ENCODE peak calls at places on chromosomes 16 and 17, in seven cellular contexts. U is HL-60; J is trophoblast cell; L is effector memory CD4-positive, alpha-beta T cell; V is SK-N-SH; F is brain microvascular endothelial cell; G is H1. S is an unnamed sample.

GRCh38 chr16:28951410-28951943 is 740 bp downstream of the NFATC2IP start:
- DNase-seq in L (no peak), F (no peak), G (no peak), J (no peak), V (no peak), U (no peak), S (no peak)

GRCh38 chr16:4081035-4081434 is 35.2 kb downstream of the ADCY9 start:
- DNase-seq in G (no peak), L (no peak), F (no peak), U (no peak), J (no peak), V (no peak), S (no peak)

GRCh38 chr17:15351925-15352324 is 10.5 kb upstream of the TEKT3 start:
- DNase-seq in G (no peak), L (no peak), J (no peak), V (no peak), F (peak), U (no peak), S (no peak)

GRCh38 chr16:71499775-71500364 is 10.7 kb upstream of the ZNF19 start:
- DNase-seq in G (peak), V (peak), L (no peak), U (peak), J (peak), F (peak), S (no peak)

GRCh38 chr16:65180986-65181710 is 59.3 kb upstream of the CDH11 start:
- DNase-seq in U (no peak), J (no peak), L (no peak), G (no peak), F (no peak), V (peak), S (no peak)

GRCh38 chr17:2406271-2406902 is 5.5 kb upstream of the MNT start:
- DNase-seq in F (no peak), L (no peak), V (no peak), G (no peak), U (no peak), J (peak), S (no peak)

GRCh38 chr17:38920374-38921291 is 4.8 kb upstream of the LASP1NB start:
- DNase-seq in L (no peak), V (no peak), F (no peak), J (no peak), G (no peak), U (no peak), S (no peak)

GRCh38 chr17:77332981-77333685 is 192.4 kb downstream of the SEC14L1 start:
- DNase-seq in J (peak), U (no peak), V (no peak), F (peak), G (no peak), L (no peak), S (no peak)

GRCh38 chr16:89373355-89374110 is 116.8 kb downstream of the ANKRD11 start:
- DNase-seq in L (no peak), U (no peak), F (peak), V (no peak), J (no peak), G (no peak), S (peak)

GRCh38 chr16:31484491-31485171 is 1.7 kb downstream of the SLC5A2 start:
- DNase-seq in G (no peak), V (no peak), J (no peak), F (no peak), L (no peak), U (no peak), S (no peak)

GRCh38 chr17:61872099-61872498 is 8.8 kb upstream of the BRIP1 start:
- DNase-seq in F (no peak), V (no peak), U (no peak), G (no peak), L (no peak), J (no peak), S (no peak)

GRCh38 chr16:84093879-84094270 is 22.9 kb downstream of the MBTPS1 start:
- DNase-seq in F (no peak), L (no peak), J (no peak), U (no peak), G (no peak), V (no peak), S (no peak)

GRCh38 chr16:79707867-79708266 is 107.3 kb upstream of the MAF start:
- DNase-seq in G (no peak), F (peak), L (no peak), V (no peak), U (no peak), J (no peak), S (no peak)

GRCh38 chr16:75727221-75727620 is 931 bp upstream of the CPHXL start:
- DNase-seq in U (no peak), G (no peak), L (no peak), V (no peak), F (no peak), J (no peak), S (no peak)

GRCh38 chr17:44097110-44097810 is 26.2 kb downstream of the HDAC5 start:
- DNase-seq in V (no peak), U (no peak), F (peak), G (no peak), L (no peak), J (peak), S (no peak)

GRCh38 chr17:30332057-30332542 is 1.8 kb downstream of the TMIGD1 start:
- DNase-seq in G (no peak), U (no peak), L (peak), F (peak), J (no peak), V (no peak), S (no peak)

GRCh38 chr16:84340305-84341040 is 27.9 kb upstream of the ATP2C2 start:
- DNase-seq in U (peak), V (no peak), L (no peak), F (no peak), J (no peak), G (no peak), S (no peak)

GRCh38 chr16:14302399-14303181 is 231.5 kb downstream of the MRTFB start:
- DNase-seq in U (no peak), L (no peak), G (no peak), F (no peak), V (peak), J (no peak), S (no peak)

GRCh38 chr16:72464597-72465368 is 292.8 kb upstream of the PMFBP1 start:
- DNase-seq in G (no peak), L (no peak), U (no peak), J (no peak), V (no peak), F (no peak), S (no peak)

GRCh38 chr16:924806-925205 is 46.0 kb downstream of the LMF1 start:
- DNase-seq in L (no peak), J (no peak), G (no peak), F (no peak), V (no peak), U (no peak), S (no peak)

GRCh38 chr17:49763735-49764558 is at the start of gene FAM117A:
- DNase-seq in F (peak), U (peak), J (peak), V (peak), G (peak), L (peak), S (peak)
- H3K27ac ChIP-seq in F (no peak), U (peak), J (no peak), V (no peak), G (peak), L (peak), S (peak)

GRCh38 chr17:75894049-75894742 is 2.6 kb downstream of the TRIM65 start:
- DNase-seq in G (no peak), V (no peak), U (no peak), L (no peak), F (no peak), J (no peak), S (peak)

GRCh38 chr17:75892556-75893224 is 4.1 kb downstream of the TRIM65 start:
- DNase-seq in J (no peak), U (no peak), V (no peak), G (no peak), L (no peak), F (no peak), S (peak)

GRCh38 chr17:75893305-75894048 is 3.3 kb downstream of the TRIM65 start:
- DNase-seq in U (no peak), G (no peak), F (no peak), J (no peak), L (no peak), V (no peak), S (no peak)

GRCh38 chr17:75891022-75891604 is 5.6 kb downstream of the TRIM65 start:
- DNase-seq in J (no peak), V (no peak), L (no peak), F (no peak), G (no peak), U (no peak), S (no peak)

DNA sequence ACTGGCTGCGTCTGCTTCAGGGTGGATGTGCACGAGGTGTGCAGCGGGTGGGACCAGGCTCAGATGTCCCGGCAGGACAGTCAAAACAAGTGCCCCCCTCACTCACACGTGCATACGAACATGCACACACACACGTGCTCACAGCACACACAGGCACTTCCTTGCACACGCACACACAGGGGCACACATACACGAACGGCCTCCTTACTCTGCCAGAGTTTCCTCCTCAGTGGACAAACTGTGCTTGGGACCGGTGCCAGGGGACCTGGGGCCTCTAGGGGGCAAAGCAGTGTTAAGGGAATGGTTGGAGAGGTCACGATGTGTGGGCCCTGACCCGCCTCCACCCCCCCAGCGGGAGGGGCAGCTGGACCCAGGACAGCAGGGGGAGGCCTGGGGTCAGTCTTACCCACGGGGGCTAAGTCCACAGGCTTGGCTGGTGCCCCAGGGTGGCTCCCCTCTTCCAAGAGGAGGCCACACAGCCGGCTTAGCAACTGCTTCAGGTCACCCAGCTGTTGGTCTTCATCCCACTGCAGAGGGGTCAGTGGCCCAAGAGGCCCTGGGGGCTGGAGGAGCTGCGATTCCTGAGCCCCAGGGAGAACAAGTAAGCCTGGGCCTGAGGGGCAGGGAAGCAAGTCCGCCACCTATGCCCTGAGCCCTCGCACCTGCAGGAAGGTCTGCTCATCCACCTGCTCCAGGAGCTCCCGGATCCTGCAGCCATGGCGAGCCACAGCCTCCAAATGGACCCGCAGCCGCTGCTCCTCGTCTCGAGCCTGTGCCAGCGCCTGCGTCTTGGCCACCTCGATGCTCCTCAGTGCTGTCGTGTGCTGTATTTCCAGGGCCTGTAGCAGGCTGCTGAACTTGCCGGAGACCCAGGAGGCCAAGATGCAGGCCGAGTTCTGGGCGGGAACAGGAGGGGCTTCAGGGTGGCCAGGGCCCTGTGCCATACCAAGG is 4.9 kb downstream of the TRIM65 start:
- DNase-seq in L (no peak), U (no peak), F (no peak), G (no peak), J (no peak), V (no peak), S (no peak)
- H3K27ac ChIP-seq in L (no peak), U (no peak), F (no peak), G (no peak), J (no peak), V (no peak), S (no peak)

GRCh38 chr17:81867952-81868673 is 3.0 kb downstream of the ARHGDIA start:
- DNase-seq in U (peak), G (no peak), V (peak), L (no peak), J (no peak), F (peak), S (no peak)
- H3K27ac ChIP-seq in U (peak), G (peak), V (peak), L (peak), J (peak), F (peak), S (no peak)

DNA sequence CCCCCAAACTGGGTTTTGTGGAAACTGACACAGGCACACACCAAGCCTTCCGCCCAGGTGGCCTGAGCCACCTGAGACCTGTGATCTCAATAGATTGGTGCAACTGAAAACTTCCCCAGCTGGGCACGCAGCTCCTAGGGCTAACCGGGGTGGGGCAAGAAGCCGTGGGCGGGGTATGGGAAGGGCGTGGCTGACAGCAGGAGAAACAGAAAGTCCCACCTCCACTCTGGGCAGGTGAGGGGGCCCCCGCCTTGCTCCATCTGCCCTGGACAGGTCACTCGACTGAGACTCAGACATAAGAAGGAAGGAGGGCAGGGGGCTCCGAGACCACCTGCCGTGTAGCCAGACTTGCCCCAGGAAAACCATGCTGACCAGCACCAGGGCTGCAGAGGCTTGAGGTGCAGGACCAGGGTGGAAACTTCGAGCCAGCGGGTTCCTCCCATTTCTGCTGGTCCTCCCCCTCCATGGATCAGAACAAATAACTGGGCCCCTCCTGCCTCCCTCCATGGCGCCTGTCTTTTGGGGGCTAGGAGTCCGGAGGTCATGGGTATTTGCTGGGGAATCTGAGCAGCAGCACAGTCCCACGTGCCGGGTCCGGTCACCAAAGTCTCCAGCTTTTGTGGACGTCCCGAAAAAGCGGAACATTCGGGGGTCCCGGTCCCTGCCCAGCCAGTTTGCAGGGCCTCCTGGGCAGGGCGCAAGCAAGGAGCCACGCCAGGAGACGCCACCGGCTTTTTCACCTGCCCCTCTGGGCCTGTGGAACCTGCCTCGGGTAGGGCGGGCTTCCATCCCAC is 1.3 kb downstream of the TIMP2 start:
- DNase-seq in V (peak), U (peak), F (no peak), J (peak), L (peak), G (peak), S (no peak)
- H3K27ac ChIP-seq in V (peak), U (peak), F (no peak), J (no peak), L (no peak), G (no peak), S (peak)

DNA sequence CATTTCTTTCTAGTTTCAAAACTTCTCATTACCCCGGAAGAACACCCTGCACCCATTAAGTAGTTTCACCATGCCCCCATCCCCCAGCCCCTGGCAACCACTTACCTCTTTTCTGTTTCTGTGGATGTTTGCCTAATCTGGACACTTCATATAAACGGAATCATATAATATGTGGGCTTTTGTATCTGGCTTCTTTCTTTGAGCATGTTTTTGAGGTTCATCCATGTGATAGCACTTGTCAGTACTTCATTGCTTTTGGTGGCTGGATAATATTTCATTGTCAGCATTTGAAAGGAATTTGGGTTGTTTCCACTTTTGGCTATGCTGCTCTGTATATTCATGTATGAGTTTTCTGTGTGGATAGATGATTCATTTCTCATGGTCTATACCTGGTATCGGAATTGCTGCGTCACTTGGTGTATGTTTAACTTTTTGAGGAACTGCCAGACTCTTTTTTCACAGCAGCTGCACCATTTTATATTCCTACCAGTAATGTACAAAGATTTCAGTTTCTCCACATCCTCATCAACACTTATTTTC is 30.0 kb upstream of the SLC5A10 start:
- DNase-seq in G (no peak), J (no peak), F (peak), V (no peak), U (peak), L (no peak), S (no peak)
- H3K27ac ChIP-seq in G (no peak), J (no peak), F (no peak), V (peak), U (peak), L (no peak), S (no peak)

DNA sequence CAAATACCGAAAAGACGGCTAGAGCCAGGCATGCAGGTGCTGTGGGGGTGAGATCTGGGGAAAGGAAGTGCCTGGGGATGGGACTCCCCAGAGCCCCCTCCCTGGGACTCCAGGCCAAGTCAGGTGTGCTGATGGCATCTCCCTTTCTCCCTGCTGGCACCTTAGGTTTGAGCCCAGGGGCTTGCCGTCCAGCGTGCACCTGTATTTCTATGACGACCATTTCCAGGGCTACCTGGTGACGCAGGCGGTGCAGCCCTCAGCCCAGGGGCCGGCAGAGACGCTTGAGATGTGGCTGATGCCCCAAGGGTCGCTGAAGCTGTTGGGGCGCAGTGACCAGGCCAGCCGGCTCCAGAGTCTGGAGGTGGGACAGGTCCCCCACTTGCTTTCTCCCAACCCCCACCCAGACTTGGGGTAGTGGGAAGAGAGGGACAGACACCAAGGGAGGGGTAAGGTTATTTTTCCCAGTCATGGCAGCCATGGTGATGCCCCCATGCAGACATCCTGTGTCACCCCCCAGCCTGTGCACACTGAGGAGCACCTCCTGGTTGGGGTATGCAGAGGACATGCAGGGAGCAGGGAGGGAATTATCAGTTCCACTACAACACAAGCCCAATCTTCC is 11.1 kb downstream of the XYLT2 start:
- DNase-seq in J (no peak), L (no peak), V (no peak), F (no peak), G (no peak), U (no peak), S (no peak)
- H3K27ac ChIP-seq in J (no peak), L (no peak), V (no peak), F (no peak), G (no peak), U (no peak), S (no peak)

S was measured in substantia nigra.